ENCODE peak calls at places on chromosomes 2 and 18, in six cellular contexts. One of them, this sample, is unnamed.
A peak's percentile ranks its signal among the peaks of the same experiment; 100 is the strongest.

GRCh38 chr2:30721241-30721640 is 86.0 kb downstream of the CAPN13 start:
- DNase-seq in tibial nerve: no peak
- DNase-seq in sigmoid colon: peak; percentile 35
- DNase-seq in stomach: peak; percentile 18
- DNase-seq in transverse colon: no peak
- DNase-seq in ovary: no peak
- DNase-seq in this sample: no peak

GRCh38 chr2:26355038-26355995 is 8.7 kb upstream of the ADGRF3 start:
- DNase-seq in tibial nerve: no peak
- DNase-seq in sigmoid colon: no peak
- DNase-seq in stomach: no peak
- DNase-seq in transverse colon: no peak
- DNase-seq in ovary: no peak
- DNase-seq in this sample: peak; percentile 94

GRCh38 chr2:198697218-198697617 is 760.5 kb downstream of the SATB2 start:
- DNase-seq in tibial nerve: no peak
- DNase-seq in sigmoid colon: no peak
- DNase-seq in stomach: no peak
- DNase-seq in transverse colon: peak; percentile 24
- DNase-seq in ovary: no peak
- DNase-seq in this sample: no peak

GRCh38 chr2:10813085-10813748 is 632 bp upstream of the PDIA6 start:
- DNase-seq in tibial nerve: no peak
- DNase-seq in sigmoid colon: peak; percentile 39
- DNase-seq in stomach: no peak
- DNase-seq in transverse colon: no peak
- DNase-seq in ovary: no peak
- DNase-seq in this sample: no peak

GRCh38 chr2:60719331-60719730 is 36.7 kb upstream of the PAPOLG start:
- DNase-seq in tibial nerve: no peak
- DNase-seq in sigmoid colon: no peak
- DNase-seq in stomach: no peak
- DNase-seq in transverse colon: no peak
- DNase-seq in ovary: no peak
- DNase-seq in this sample: no peak

GRCh38 chr2:85266424-85267041 is 61.3 kb downstream of the TGOLN2 start:
- DNase-seq in tibial nerve: peak; percentile 43
- DNase-seq in sigmoid colon: peak; percentile 85
- DNase-seq in stomach: peak; percentile 86
- DNase-seq in transverse colon: peak; percentile 87
- DNase-seq in ovary: peak; percentile 81
- DNase-seq in this sample: peak; percentile 67

GRCh38 chr2:63589148-63589972 is 597 bp downstream of the MDH1 start:
- DNase-seq in tibial nerve: no peak
- DNase-seq in sigmoid colon: no peak
- DNase-seq in stomach: no peak
- DNase-seq in transverse colon: no peak
- DNase-seq in ovary: no peak
- DNase-seq in this sample: peak; percentile 37

GRCh38 chr2:169478339-169478738 is 955 bp upstream of the BBS5 start:
- DNase-seq in tibial nerve: no peak
- DNase-seq in sigmoid colon: no peak
- DNase-seq in stomach: no peak
- DNase-seq in transverse colon: peak; percentile 13
- DNase-seq in ovary: no peak
- DNase-seq in this sample: no peak

GRCh38 chr2:41038408-41038807 is 586.5 kb upstream of the SLC8A1 start:
- DNase-seq in tibial nerve: no peak
- DNase-seq in sigmoid colon: no peak
- DNase-seq in stomach: no peak
- DNase-seq in transverse colon: no peak
- DNase-seq in ovary: no peak
- DNase-seq in this sample: no peak

GRCh38 chr2:85104228-85104627 is 29.0 kb upstream of the TCF7L1 start:
- DNase-seq in tibial nerve: no peak
- DNase-seq in sigmoid colon: no peak
- DNase-seq in stomach: no peak
- DNase-seq in transverse colon: no peak
- DNase-seq in ovary: no peak
- DNase-seq in this sample: no peak

GRCh38 chr18:49321800-49322461 is 138.5 kb downstream of the DYM start:
- DNase-seq in tibial nerve: no peak
- DNase-seq in sigmoid colon: no peak
- DNase-seq in stomach: no peak
- DNase-seq in transverse colon: no peak
- DNase-seq in ovary: no peak
- DNase-seq in this sample: no peak

GRCh38 chr2:21183726-21184125 is 60.0 kb downstream of the TDRD15 start:
- DNase-seq in tibial nerve: no peak
- DNase-seq in sigmoid colon: no peak
- DNase-seq in stomach: no peak
- DNase-seq in transverse colon: no peak
- DNase-seq in ovary: no peak
- DNase-seq in this sample: no peak

GRCh38 chr2:233416706-233417105 is 62.4 kb downstream of the DGKD start:
- DNase-seq in tibial nerve: no peak
- DNase-seq in sigmoid colon: no peak
- DNase-seq in stomach: peak; percentile 45
- DNase-seq in transverse colon: no peak
- DNase-seq in ovary: no peak
- DNase-seq in this sample: peak; percentile 69

GRCh38 chr18:32049393-32050161 is 31.0 kb downstream of the RNF125 start:
- DNase-seq in tibial nerve: no peak
- DNase-seq in sigmoid colon: no peak
- DNase-seq in stomach: peak; percentile 34
- DNase-seq in transverse colon: peak; percentile 55
- DNase-seq in ovary: no peak
- DNase-seq in this sample: peak; percentile 9

GRCh38 chr18:78327643-78328042 is 652.0 kb upstream of the SALL3 start:
- DNase-seq in tibial nerve: no peak
- DNase-seq in sigmoid colon: no peak
- DNase-seq in stomach: no peak
- DNase-seq in transverse colon: no peak
- DNase-seq in ovary: no peak
- DNase-seq in this sample: no peak

GRCh38 chr2:48395658-48396057 is 134.3 kb upstream of the STON1 start:
- DNase-seq in tibial nerve: no peak
- DNase-seq in sigmoid colon: no peak
- DNase-seq in stomach: no peak
- DNase-seq in transverse colon: no peak
- DNase-seq in ovary: no peak
- DNase-seq in this sample: no peak

GRCh38 chr18:55396267-55396905 is 191.6 kb downstream of the TCF4 start:
- DNase-seq in tibial nerve: no peak
- DNase-seq in sigmoid colon: no peak
- DNase-seq in stomach: no peak
- DNase-seq in transverse colon: no peak
- DNase-seq in ovary: no peak
- DNase-seq in this sample: no peak

GRCh38 chr2:70797502-70797901 is 7.1 kb upstream of the FIGLA start:
- DNase-seq in tibial nerve: no peak
- DNase-seq in sigmoid colon: no peak
- DNase-seq in stomach: no peak
- DNase-seq in transverse colon: no peak
- DNase-seq in ovary: no peak
- DNase-seq in this sample: no peak

GRCh38 chr2:10274983-10275802 is 27.5 kb upstream of the HPCAL1 start:
- DNase-seq in tibial nerve: no peak
- DNase-seq in sigmoid colon: no peak
- DNase-seq in stomach: no peak
- DNase-seq in transverse colon: no peak
- DNase-seq in ovary: no peak
- DNase-seq in this sample: no peak

GRCh38 chr2:147679664-147680502 is 164.9 kb upstream of the ACVR2A start:
- DNase-seq in tibial nerve: no peak
- DNase-seq in sigmoid colon: no peak
- DNase-seq in stomach: no peak
- DNase-seq in transverse colon: no peak
- DNase-seq in ovary: no peak
- DNase-seq in this sample: no peak

GRCh38 chr2:236168110-236169067 is at the start of gene GBX2:
- DNase-seq in tibial nerve: no peak
- DNase-seq in sigmoid colon: peak; percentile 21
- DNase-seq in stomach: no peak
- DNase-seq in transverse colon: peak; percentile 28
- DNase-seq in ovary: no peak
- DNase-seq in this sample: peak; percentile 89

GRCh38 chr18:47964086-47964485 is 33.6 kb upstream of the SMAD2 start:
- DNase-seq in tibial nerve: no peak
- DNase-seq in sigmoid colon: no peak
- DNase-seq in stomach: no peak
- DNase-seq in transverse colon: no peak
- DNase-seq in ovary: no peak
- DNase-seq in this sample: no peak

GRCh38 chr2:25368650-25369049 is 26.9 kb upstream of the DNMT3A start:
- DNase-seq in tibial nerve: no peak
- DNase-seq in sigmoid colon: peak; percentile 42
- DNase-seq in stomach: no peak
- DNase-seq in transverse colon: no peak
- DNase-seq in ovary: no peak
- DNase-seq in this sample: no peak

GRCh38 chr18:74632088-74632679 is 34.5 kb downstream of the ZNF407 start:
- DNase-seq in tibial nerve: no peak
- DNase-seq in sigmoid colon: no peak
- DNase-seq in stomach: no peak
- DNase-seq in transverse colon: no peak
- DNase-seq in ovary: no peak
- DNase-seq in this sample: no peak

GRCh38 chr2:129740504-129740903 is 239.0 kb upstream of the RAB6C start:
- DNase-seq in tibial nerve: no peak
- DNase-seq in sigmoid colon: no peak
- DNase-seq in stomach: no peak
- DNase-seq in transverse colon: no peak
- DNase-seq in ovary: no peak
- DNase-seq in this sample: no peak

GRCh38 chr18:43671431-43671830 is 394.1 kb upstream of the SYT4 start:
- DNase-seq in tibial nerve: no peak
- DNase-seq in sigmoid colon: no peak
- DNase-seq in stomach: no peak
- DNase-seq in transverse colon: no peak
- DNase-seq in ovary: no peak
- DNase-seq in this sample: no peak

GRCh38 chr2:43099797-43100196 is 126.6 kb downstream of the ZFP36L2 start:
- DNase-seq in tibial nerve: no peak
- DNase-seq in sigmoid colon: no peak
- DNase-seq in stomach: no peak
- DNase-seq in transverse colon: no peak
- DNase-seq in ovary: no peak
- DNase-seq in this sample: no peak

GRCh38 chr2:29360016-29360784 is 245.0 kb downstream of the CLIP4 start:
- DNase-seq in tibial nerve: no peak
- DNase-seq in sigmoid colon: no peak
- DNase-seq in stomach: no peak
- DNase-seq in transverse colon: no peak
- DNase-seq in ovary: no peak
- DNase-seq in this sample: no peak

GRCh38 chr2:29363111-29363510 is 247.9 kb downstream of the CLIP4 start:
- DNase-seq in tibial nerve: no peak
- DNase-seq in sigmoid colon: no peak
- DNase-seq in stomach: no peak
- DNase-seq in transverse colon: no peak
- DNase-seq in ovary: no peak
- DNase-seq in this sample: no peak

GRCh38 chr2:29361255-29361654 is 246.0 kb downstream of the CLIP4 start:
- DNase-seq in tibial nerve: no peak
- DNase-seq in sigmoid colon: no peak
- DNase-seq in stomach: no peak
- DNase-seq in transverse colon: no peak
- DNase-seq in ovary: no peak
- DNase-seq in this sample: no peak
- TF ChIP-seq EP300 in tibial nerve: no peak
- TF ChIP-seq EP300 in sigmoid colon: no peak
- TF ChIP-seq EP300 in stomach: no peak
- TF ChIP-seq EP300 in transverse colon: no peak
- TF ChIP-seq EP300 in ovary: no peak
- TF ChIP-seq EP300 in this sample: no peak

DNA sequence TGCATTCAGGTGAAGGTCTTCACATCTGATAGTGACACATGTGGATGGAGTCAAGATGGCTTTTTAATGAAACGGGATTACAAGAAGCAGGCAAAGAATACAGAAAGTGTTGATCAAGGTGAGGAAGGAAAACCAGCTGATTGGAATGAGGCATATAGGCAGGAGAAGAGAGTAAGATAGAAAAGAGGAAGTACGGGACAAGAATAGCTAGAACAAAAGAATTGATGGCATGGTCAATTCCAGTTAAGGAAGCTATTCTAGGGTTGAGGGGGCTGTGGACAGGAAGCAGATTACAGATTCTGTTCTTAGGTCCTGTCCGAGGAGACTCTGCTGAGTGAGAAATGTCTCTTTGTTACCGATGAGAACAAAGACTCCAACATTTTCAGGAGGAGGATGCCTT is 13.2 kb upstream of the NCK2 start:
- DNase-seq in tibial nerve: no peak
- DNase-seq in sigmoid colon: no peak
- DNase-seq in stomach: no peak
- DNase-seq in transverse colon: no peak
- DNase-seq in ovary: no peak
- DNase-seq in this sample: no peak
- TF ChIP-seq EP300 in tibial nerve: no peak
- TF ChIP-seq EP300 in sigmoid colon: no peak
- TF ChIP-seq EP300 in stomach: no peak
- TF ChIP-seq EP300 in transverse colon: no peak
- TF ChIP-seq EP300 in ovary: no peak
- TF ChIP-seq EP300 in this sample: no peak

GRCh38 chr2:213848631-213849030 is 562.2 kb upstream of the VWC2L start:
- DNase-seq in tibial nerve: no peak
- DNase-seq in sigmoid colon: no peak
- DNase-seq in stomach: no peak
- DNase-seq in transverse colon: no peak
- DNase-seq in ovary: no peak
- DNase-seq in this sample: no peak
- TF ChIP-seq EP300 in tibial nerve: no peak
- TF ChIP-seq EP300 in sigmoid colon: no peak
- TF ChIP-seq EP300 in stomach: no peak
- TF ChIP-seq EP300 in transverse colon: no peak
- TF ChIP-seq EP300 in ovary: no peak
- TF ChIP-seq EP300 in this sample: no peak

DNA sequence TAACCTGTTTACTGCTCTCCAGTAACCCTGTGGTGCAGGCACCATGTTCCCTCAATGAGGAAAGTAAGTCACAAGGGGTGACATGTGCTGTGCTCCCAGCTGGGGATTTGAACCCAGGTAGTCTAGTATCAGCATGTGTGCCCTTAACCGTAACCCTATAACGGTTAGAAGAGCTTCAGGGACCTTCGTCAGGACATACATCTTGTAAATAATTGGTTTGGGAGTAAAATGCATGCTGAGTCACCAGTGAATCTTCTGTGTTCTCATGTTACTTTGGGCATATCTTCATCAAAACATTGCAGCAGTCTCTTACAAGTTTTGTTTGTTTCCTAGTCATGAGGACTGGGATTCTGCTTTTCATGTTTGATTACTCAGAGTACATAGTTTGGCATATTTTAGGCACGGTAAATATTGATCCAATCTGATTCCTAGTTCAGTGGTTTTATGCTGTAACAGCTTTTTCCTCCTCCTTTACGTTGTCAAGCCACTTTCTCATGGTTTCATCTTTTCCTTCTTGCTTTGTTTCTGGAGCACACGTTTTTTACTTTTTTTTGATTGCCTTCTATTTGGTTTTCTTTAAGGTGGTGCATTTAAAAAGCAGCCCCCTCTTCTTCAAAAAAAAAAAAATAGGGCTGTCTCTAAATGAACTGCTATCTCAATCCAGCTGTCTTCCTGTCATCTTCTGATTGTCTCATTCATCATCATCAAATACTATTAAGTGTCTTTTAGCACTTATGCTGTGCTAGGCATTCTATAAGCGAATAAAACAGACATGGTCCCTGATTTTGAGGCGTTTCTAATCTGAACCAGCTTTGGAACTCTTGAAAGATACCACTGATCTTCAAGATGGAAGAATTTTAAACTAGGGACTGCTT is 50.4 kb downstream of the CLIP4 start:
- DNase-seq in tibial nerve: no peak
- DNase-seq in sigmoid colon: no peak
- DNase-seq in stomach: no peak
- DNase-seq in transverse colon: no peak
- DNase-seq in ovary: no peak
- DNase-seq in this sample: peak; percentile 66
- TF ChIP-seq EP300 in tibial nerve: no peak
- TF ChIP-seq EP300 in sigmoid colon: no peak
- TF ChIP-seq EP300 in stomach: no peak
- TF ChIP-seq EP300 in transverse colon: no peak
- TF ChIP-seq EP300 in ovary: no peak
- TF ChIP-seq EP300 in this sample: no peak

This sample was measured in A549.